ENCODE peak calls at places on chromosomes 5 and 9, in ten cellular contexts. N, Q, Y, I, T, W, V, S, U and M are unnamed samples.
A peak's percentile ranks its signal among the peaks of the same experiment; 100 is the strongest.

GRCh38 chr9:127336708-127337352 is 60.1 kb upstream of the SLC2A8 start:
- DNase-seq in Q (peak; percentile 56), U (no peak), S (no peak), N (no peak), I (peak; percentile 48), T (peak; percentile 88), Y (no peak), V (peak; percentile 96), W (no peak), M (no peak)

GRCh38 chr9:114016629-114017423 is 61.3 kb downstream of the AMBP start:
- DNase-seq in V (no peak), S (no peak), T (no peak), N (no peak), I (no peak), W (no peak), Y (no peak), U (peak; percentile 10), Q (peak; percentile 14), M (no peak)

GRCh38 chr9:95399261-95399660 is 81.8 kb upstream of the FANCC start:
- DNase-seq in Y (no peak), I (no peak), U (no peak), Q (no peak), T (no peak), W (no peak), S (no peak), N (no peak), V (no peak), M (no peak)

GRCh38 chr9:34636791-34637355 is 714 bp downstream of the SIGMAR1 start:
- DNase-seq in Q (no peak), I (no peak), Y (no peak), S (no peak), T (no peak), U (no peak), W (peak; percentile 32), V (peak; percentile 35), N (no peak), M (no peak)

GRCh38 chr9:5489630-5490484 is 20.5 kb upstream of the PDCD1LG2 start:
- DNase-seq in Q (no peak), I (no peak), S (no peak), T (no peak), Y (no peak), W (no peak), V (no peak), N (no peak), U (no peak), M (no peak)

GRCh38 chr9:2338770-2339169 is 282.8 kb upstream of the VLDLR start:
- DNase-seq in W (no peak), Q (no peak), Y (no peak), T (no peak), V (no peak), N (no peak), U (no peak), I (no peak), S (no peak), M (no peak)

GRCh38 chr5:4098226-4098625 is 502.6 kb downstream of the IRX1 start:
- DNase-seq in N (no peak), T (no peak), I (no peak), W (no peak), Y (no peak), Q (no peak), U (no peak), V (no peak), S (no peak), M (no peak)

GRCh38 chr9:99140685-99141314 is 35.9 kb downstream of the TGFBR1 start:
- DNase-seq in Q (no peak), V (peak; percentile 84), U (no peak), W (peak; percentile 71), Y (peak; percentile 25), N (no peak), S (peak; percentile 27), T (peak; percentile 57), I (peak; percentile 19), M (no peak)

GRCh38 chr5:107456281-107456715 is 214.4 kb downstream of the EFNA5 start:
- DNase-seq in U (no peak), Q (no peak), I (no peak), T (no peak), V (peak; percentile 23), N (peak; percentile 18), Y (no peak), W (peak; percentile 84), S (no peak), M (no peak)

GRCh38 chr5:58450018-58450417 is 9.9 kb downstream of the PLK2 start:
- DNase-seq in Q (no peak), V (no peak), W (no peak), U (no peak), S (no peak), T (no peak), N (no peak), I (no peak), Y (no peak), M (no peak)

GRCh38 chr9:93083592-93084470 is 12.2 kb upstream of the CARD19 start:
- DNase-seq in T (no peak), I (no peak), N (no peak), W (no peak), V (no peak), Q (no peak), U (peak; percentile 37), S (no peak), Y (no peak), M (peak; percentile 4)

GRCh38 chr9:128448746-128449145 is 7.1 kb upstream of the ODF2 start:
- DNase-seq in V (no peak), W (no peak), Q (no peak), I (no peak), T (no peak), U (no peak), Y (no peak), S (no peak), N (no peak), M (no peak)

GRCh38 chr9:37082214-37082765 is 38.1 kb upstream of the ZCCHC7 start:
- DNase-seq in W (peak; percentile 23), S (no peak), Y (no peak), N (no peak), U (no peak), I (no peak), Q (no peak), V (peak; percentile 17), T (no peak), M (no peak)

GRCh38 chr9:98971168-98971914 is 27.6 kb downstream of the COL15A1 start:
- DNase-seq in V (peak; percentile 66), Q (no peak), Y (no peak), U (no peak), I (peak; percentile 38), T (no peak), W (no peak), S (no peak), N (no peak), M (no peak)

GRCh38 chr9:21966140-21966851 is 27.9 kb downstream of the CDKN2A start:
- DNase-seq in S (no peak), T (no peak), I (no peak), W (no peak), Q (no peak), U (no peak), Y (no peak), V (no peak), N (no peak), M (no peak)

GRCh38 chr9:21967707-21968106 is 26.5 kb downstream of the CDKN2A start:
- DNase-seq in I (no peak), Y (no peak), U (no peak), T (no peak), W (no peak), S (no peak), N (no peak), V (no peak), Q (no peak), M (no peak)

GRCh38 chr9:21964925-21965385 is 29.2 kb downstream of the CDKN2A start:
- DNase-seq in U (peak; percentile 59), Y (peak; percentile 36), S (peak; percentile 25), T (no peak), N (peak; percentile 70), Q (no peak), I (peak; percentile 56), V (peak; percentile 88), W (peak; percentile 59), M (no peak)

GRCh38 chr9:21967169-21967568 is 27.0 kb downstream of the CDKN2A start:
- DNase-seq in V (no peak), Y (no peak), S (no peak), T (no peak), Q (no peak), U (no peak), N (no peak), I (no peak), W (no peak), M (no peak)

DNA sequence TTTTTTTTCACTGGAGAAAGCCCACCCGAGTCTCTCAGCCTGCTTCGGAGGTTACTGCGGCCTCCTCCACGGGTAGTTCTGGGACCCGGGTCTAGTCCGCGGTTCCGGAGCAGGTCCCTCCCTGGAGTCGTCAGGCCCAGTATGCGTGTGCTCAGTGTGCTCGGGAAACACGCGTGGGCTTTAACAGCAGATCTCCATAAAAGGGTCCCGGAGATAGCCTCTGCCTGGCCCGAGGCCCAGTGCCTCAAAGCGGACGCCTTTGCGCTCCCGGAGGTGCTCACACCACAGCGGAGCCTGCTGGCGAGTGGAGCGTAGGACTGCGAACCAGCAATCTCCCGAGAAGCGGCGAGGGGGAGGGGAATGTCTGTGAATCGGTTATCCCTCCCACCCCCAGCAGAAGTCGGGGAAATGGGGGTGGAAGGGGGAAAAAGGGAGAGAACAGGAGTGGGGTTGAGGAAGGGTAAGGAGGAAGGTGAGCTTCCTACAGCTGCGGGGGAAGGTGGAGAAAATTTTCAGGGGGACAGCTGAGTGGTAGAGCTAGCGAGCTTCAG is 28.7 kb downstream of the CDKN2A start:
- DNase-seq in N (peak; percentile 64), Y (no peak), W (peak; percentile 42), S (peak; percentile 71), I (peak; percentile 73), T (no peak), U (peak; percentile 79), Q (no peak), V (peak; percentile 91), M (no peak)
- TF ChIP-seq CTCF in N (peak; percentile 74), Y (no peak), W (no peak), S (peak; percentile 46), I (no peak), T (no peak), U (no peak), Q (no peak), V (peak; percentile 90), M (peak; percentile 23)

GRCh38 chr9:116491219-116491618 is 195.9 kb upstream of the TRIM32 start:
- DNase-seq in Y (no peak), I (no peak), W (no peak), N (no peak), Q (no peak), V (peak; percentile 33), S (no peak), U (no peak), T (no peak), M (no peak)
- TF ChIP-seq CTCF in Y (no peak), I (no peak), W (no peak), N (no peak), Q (no peak), V (peak; percentile 23), S (no peak), U (no peak), T (no peak), M (no peak)

GRCh38 chr9:133050781-133051180 is 11.0 kb upstream of the CEL start:
- DNase-seq in W (no peak), N (no peak), U (peak; percentile 88), T (no peak), Y (no peak), V (peak; percentile 40), Q (no peak), I (no peak), S (no peak), M (no peak)
- TF ChIP-seq CTCF in W (no peak), N (no peak), U (no peak), T (no peak), Y (no peak), V (no peak), Q (no peak), I (no peak), S (no peak), M (no peak)

GRCh38 chr9:14883310-14883944 is 26.8 kb downstream of the FREM1 start:
- DNase-seq in V (no peak), U (no peak), T (no peak), W (no peak), S (no peak), I (no peak), N (no peak), Y (no peak), Q (no peak), M (no peak)
- TF ChIP-seq CTCF in V (no peak), U (no peak), T (no peak), W (no peak), S (no peak), I (no peak), N (no peak), Y (no peak), Q (no peak), M (no peak)